ENCODE peak calls at places on chromosomes 2 and 18, in four cellular contexts. One of them, this sample, is unnamed.

GRCh38 chr2:54572636-54573531 is 116.8 kb downstream of the SPTBN1 start:
- DNase-seq in K562: no peak
- DNase-seq in GM12878: no peak
- DNase-seq in HepG2: no peak
- DNase-seq in this sample: no peak

GRCh38 chr18:25786778-25787177 is 303.6 kb downstream of the SS18 start:
- DNase-seq in K562: no peak
- DNase-seq in GM12878: no peak
- DNase-seq in HepG2: no peak
- DNase-seq in this sample: no peak

GRCh38 chr2:175805442-175806114 is 196.5 kb downstream of the LNPK start:
- DNase-seq in K562: no peak
- DNase-seq in GM12878: no peak
- DNase-seq in HepG2: no peak
- DNase-seq in this sample: no peak

GRCh38 chr18:56062931-56063330 is 474.9 kb upstream of the TCF4 start:
- DNase-seq in K562: no peak
- DNase-seq in GM12878: no peak
- DNase-seq in HepG2: no peak
- DNase-seq in this sample: no peak

GRCh38 chr2:96789245-96789617 is 26.8 kb upstream of the CNNM3 start:
- DNase-seq in K562: no peak
- DNase-seq in GM12878: no peak
- DNase-seq in HepG2: no peak
- DNase-seq in this sample: no peak

GRCh38 chr2:171522804-171523338 is 597 bp downstream of the CYBRD1 start:
- DNase-seq in K562: peak; percentile 64
- DNase-seq in GM12878: no peak
- DNase-seq in HepG2: no peak
- DNase-seq in this sample: peak; percentile 59

GRCh38 chr18:22197668-22198067 is 28.3 kb downstream of the GATA6 start:
- DNase-seq in K562: no peak
- DNase-seq in GM12878: no peak
- DNase-seq in HepG2: no peak
- DNase-seq in this sample: no peak

GRCh38 chr2:187976259-187976658 is 315.4 kb upstream of the GULP1 start:
- DNase-seq in K562: no peak
- DNase-seq in GM12878: no peak
- DNase-seq in HepG2: no peak
- DNase-seq in this sample: no peak

GRCh38 chr2:695111-695510 is 17.9 kb upstream of the TMEM18 start:
- DNase-seq in K562: no peak
- DNase-seq in GM12878: no peak
- DNase-seq in HepG2: no peak
- DNase-seq in this sample: no peak

GRCh38 chr2:170208967-170209366 is 31.0 kb downstream of the MYO3B start:
- DNase-seq in K562: no peak
- DNase-seq in GM12878: no peak
- DNase-seq in HepG2: no peak
- DNase-seq in this sample: no peak

GRCh38 chr2:109185801-109186570 is 57.0 kb downstream of the SH3RF3 start:
- DNase-seq in K562: no peak
- DNase-seq in GM12878: no peak
- DNase-seq in HepG2: no peak
- DNase-seq in this sample: no peak

GRCh38 chr2:20589975-20590703 is 60.8 kb downstream of the HS1BP3 start:
- DNase-seq in K562: no peak
- DNase-seq in GM12878: no peak
- DNase-seq in HepG2: no peak
- DNase-seq in this sample: no peak

GRCh38 chr2:17736989-17737388 is 16.6 kb downstream of the SMC6 start:
- DNase-seq in K562: no peak
- DNase-seq in GM12878: no peak
- DNase-seq in HepG2: no peak
- DNase-seq in this sample: no peak

GRCh38 chr2:65198737-65199136 is 28.9 kb upstream of the ACTR2 start:
- DNase-seq in K562: no peak
- DNase-seq in GM12878: no peak
- DNase-seq in HepG2: no peak
- DNase-seq in this sample: no peak

DNA sequence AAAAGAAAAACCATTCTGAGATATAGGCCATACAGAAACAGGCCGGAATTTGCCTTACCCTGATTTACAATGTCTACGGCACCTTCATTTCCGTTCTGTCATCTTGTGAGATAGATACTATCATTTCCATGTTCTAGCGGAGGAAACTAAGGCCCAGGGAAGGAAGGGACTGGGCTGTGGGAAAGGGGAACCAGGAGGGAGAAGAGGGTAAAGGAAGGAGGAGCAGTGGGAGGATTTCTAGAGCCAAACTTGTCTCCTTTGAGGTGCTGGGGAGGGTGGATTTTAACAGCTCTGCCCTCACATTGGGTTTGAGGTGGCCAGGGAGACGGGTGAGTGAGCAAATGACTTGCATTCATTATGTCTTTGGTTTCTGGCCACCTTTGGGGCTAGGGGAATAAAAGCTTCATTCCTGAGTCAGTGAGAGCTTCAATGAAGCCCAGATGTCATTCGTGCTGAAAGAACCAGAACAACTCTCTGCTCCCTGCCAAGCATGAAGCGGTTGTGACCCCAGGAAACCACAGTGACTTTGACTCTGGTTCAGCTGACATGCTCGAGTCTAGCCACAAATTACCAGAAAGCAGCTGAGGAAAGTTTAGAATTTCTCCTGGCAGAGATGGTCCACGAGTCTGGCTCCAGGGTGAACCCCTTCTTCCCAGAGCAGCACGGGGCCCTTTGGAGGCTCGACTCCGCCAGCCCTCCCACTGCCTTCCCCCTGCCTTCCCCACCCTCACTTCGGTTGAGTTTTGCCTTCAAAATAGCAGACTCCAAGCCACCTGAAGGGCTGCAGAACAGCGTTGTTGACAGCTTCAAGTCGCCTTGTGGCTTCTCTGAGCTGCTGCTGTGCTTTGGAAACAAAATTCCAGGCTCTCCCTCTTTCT is 3.8 kb downstream of the ACTG2 start:
- DNase-seq in K562: no peak
- DNase-seq in GM12878: peak; percentile 68
- DNase-seq in HepG2: no peak
- DNase-seq in this sample: no peak
- TF ChIP-seq ESRRA in K562: no peak
- TF ChIP-seq ESRRA in GM12878: no peak
- TF ChIP-seq ESRRA in HepG2: no peak
- TF ChIP-seq ESRRA in this sample: no peak

GRCh38 chr18:77167276-77167675 is 34.7 kb upstream of the MBP start:
- DNase-seq in K562: no peak
- DNase-seq in GM12878: no peak
- DNase-seq in HepG2: no peak
- DNase-seq in this sample: no peak
- TF ChIP-seq CBFB in K562: no peak
- TF ChIP-seq CBFB in GM12878: no peak
- TF ChIP-seq CBFB in HepG2: no peak
- TF ChIP-seq CBFB in this sample: no peak

GRCh38 chr2:127810637-127811396 is at the start of gene WDR33:
- DNase-seq in K562: peak; percentile 97
- DNase-seq in GM12878: peak; percentile 87
- DNase-seq in HepG2: peak; percentile 94
- DNase-seq in this sample: peak; percentile 91

GRCh38 chr2:127811397-127811860 is 458 bp upstream of the WDR33 start:
- DNase-seq in K562: peak; percentile 13
- DNase-seq in GM12878: no peak
- DNase-seq in HepG2: no peak
- DNase-seq in this sample: no peak

GRCh38 chr2:127811922-127812321 is 951 bp upstream of the WDR33 start:
- DNase-seq in K562: no peak
- DNase-seq in GM12878: no peak
- DNase-seq in HepG2: no peak
- DNase-seq in this sample: no peak

GRCh38 chr2:127818794-127819425 is 7.9 kb upstream of the WDR33 start:
- DNase-seq in K562: no peak
- DNase-seq in GM12878: no peak
- DNase-seq in HepG2: no peak
- DNase-seq in this sample: no peak

DNA sequence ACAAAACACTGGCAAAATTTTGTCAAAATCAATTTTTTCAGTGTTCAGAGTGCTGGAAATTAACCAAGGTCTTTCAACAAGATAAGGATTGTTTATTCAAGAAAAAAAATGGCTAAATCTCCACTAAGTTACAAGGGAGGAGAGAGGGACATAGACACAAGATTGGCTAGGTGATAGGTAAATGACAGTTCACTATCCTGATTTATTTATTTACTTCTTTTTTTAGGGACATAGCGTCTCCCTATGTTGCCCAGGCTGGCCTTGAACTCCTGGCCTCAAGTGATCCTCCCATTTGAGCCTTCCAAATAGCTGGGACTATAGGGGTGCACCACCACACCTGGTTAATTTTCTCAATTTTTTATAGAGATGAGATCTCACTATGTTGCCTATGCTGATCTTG is 3.7 kb upstream of the WDR33 start:
- DNase-seq in K562: no peak
- DNase-seq in GM12878: no peak
- DNase-seq in HepG2: no peak
- DNase-seq in this sample: no peak
- TF ChIP-seq ESRRA in K562: no peak
- TF ChIP-seq ESRRA in GM12878: no peak
- TF ChIP-seq ESRRA in HepG2: no peak
- TF ChIP-seq ESRRA in this sample: no peak

DNA sequence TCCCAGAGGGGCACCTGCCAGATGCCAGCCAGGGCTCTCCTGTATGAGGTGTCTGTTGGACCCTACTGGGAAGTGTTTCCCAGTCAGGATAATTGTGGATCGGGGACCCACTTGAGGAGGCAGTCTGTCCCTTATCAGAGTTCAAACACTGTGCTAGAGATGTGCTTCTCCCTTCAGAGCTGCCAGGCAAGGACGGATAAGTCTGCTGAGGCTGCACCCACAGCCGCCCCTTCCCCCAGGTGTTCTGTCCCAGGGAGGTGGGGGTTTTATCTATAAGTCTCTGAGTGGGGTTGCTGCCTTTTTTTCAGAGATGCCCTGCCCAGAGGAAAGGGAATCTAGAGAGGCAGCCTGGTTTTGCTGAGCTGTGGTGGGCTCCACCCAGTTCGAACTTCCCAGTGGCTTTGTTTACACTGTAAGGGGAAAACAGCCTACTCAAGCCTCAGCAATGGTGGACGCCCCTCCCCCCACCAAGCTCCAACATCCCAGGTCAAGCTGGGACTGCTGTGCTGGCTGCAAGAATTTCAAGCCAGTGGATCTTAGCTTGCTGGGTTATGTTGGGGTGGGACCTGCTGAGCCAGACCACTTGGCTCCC is 324.0 kb upstream of the SETBP1 start:
- DNase-seq in K562: no peak
- DNase-seq in GM12878: no peak
- DNase-seq in HepG2: no peak
- DNase-seq in this sample: peak; percentile 41
- TF ChIP-seq CBFB in K562: no peak
- TF ChIP-seq CBFB in GM12878: no peak
- TF ChIP-seq CBFB in HepG2: no peak
- TF ChIP-seq CBFB in this sample: no peak

DNA sequence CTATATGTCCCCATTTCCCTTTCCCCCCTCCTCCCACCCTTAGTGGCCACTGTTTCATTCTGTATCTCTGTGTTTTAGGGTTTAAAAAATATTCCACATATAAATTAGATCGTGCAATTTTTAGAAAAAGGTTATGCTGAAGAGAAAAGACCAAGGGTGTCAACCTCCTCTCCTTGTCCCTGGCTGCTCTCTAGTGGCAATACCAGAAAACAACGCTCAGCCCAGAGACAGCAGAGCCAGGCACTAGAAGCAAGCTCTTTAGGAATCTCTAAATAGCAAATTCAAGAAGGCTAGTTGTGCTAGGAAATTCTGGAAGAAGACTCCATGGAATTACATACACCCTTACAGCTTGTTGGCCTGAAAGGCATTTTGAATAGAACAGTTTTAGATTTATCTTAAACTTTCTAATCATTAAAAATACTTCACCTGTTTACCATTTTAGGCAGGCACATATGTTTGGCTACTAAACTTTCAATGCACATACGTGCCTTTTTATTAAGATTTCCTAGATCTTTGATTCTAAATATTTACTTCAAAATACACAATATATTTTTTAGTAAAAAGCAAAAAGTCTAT is 35.1 kb upstream of the RASGRP3 start:
- DNase-seq in K562: peak; percentile 60
- DNase-seq in GM12878: no peak
- DNase-seq in HepG2: peak; percentile 34
- DNase-seq in this sample: peak; percentile 52
- TF ChIP-seq ESRRA in K562: no peak
- TF ChIP-seq ESRRA in GM12878: no peak
- TF ChIP-seq ESRRA in HepG2: no peak
- TF ChIP-seq ESRRA in this sample: no peak

DNA sequence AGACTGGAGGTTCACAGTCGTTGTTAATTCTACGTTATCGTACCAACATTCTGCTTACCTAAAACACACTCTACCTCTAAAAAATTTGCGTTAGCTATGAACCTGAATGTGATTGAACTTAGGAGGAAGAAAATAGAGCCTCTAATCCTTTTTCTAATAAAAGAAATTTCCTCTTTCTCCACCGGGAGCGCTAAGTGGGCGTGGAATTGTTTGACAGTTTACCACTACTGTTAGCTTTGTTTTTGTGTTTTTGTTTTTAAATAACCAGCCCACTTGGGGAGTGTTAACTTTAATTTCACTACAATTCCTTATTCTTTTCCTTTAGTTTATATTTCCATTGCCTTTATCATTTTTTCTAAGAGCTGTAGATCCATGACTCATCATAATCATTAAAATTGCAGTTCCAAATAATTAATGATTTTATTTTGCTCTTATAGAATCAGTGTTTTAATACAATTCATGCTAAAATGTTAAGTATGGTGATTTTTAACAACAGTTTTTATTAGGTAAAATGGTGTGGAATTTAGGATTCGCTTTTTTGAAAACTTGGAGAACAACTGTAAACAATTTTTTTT is 55.0 kb upstream of the ITM2C start:
- DNase-seq in K562: no peak
- DNase-seq in GM12878: no peak
- DNase-seq in HepG2: no peak
- DNase-seq in this sample: no peak
- TF ChIP-seq CBFB in K562: no peak
- TF ChIP-seq CBFB in GM12878: no peak
- TF ChIP-seq CBFB in HepG2: no peak
- TF ChIP-seq CBFB in this sample: no peak